ENCODE peak calls at places on chromosomes 12 and 14, in six cellular contexts. A is A549, I is GM23338, R is AG10803, U is astrocyte of the spinal cord, Z is mammary epithelial cell. M is an unnamed sample.

GRCh38 chr12:71046215-71046614 is 111.6 kb downstream of the TSPAN8 start:
- DNase-seq in U (peak), R (peak), I (no peak), A (no peak), Z (peak), M (no peak)

GRCh38 chr12:64608901-64609542 is 1.3 kb upstream of the RASSF3 start:
- DNase-seq in U (peak), A (peak), I (peak), R (peak), Z (peak), M (peak)

GRCh38 chr14:72810201-72810600 is 83.7 kb downstream of the DPF3 start:
- DNase-seq in A (no peak), U (no peak), Z (no peak), I (no peak), R (no peak), M (no peak)

GRCh38 chr12:5379737-5380496 is 52.0 kb upstream of the NTF3 start:
- DNase-seq in U (peak), A (no peak), R (no peak), I (no peak), Z (peak), M (no peak)

GRCh38 chr14:96119947-96120346 is 80.8 kb downstream of the C14orf132 start:
- DNase-seq in A (no peak), R (no peak), Z (no peak), I (no peak), U (no peak), M (no peak)

GRCh38 chr14:101727611-101728010 is 33.9 kb upstream of the PPP2R5C start:
- DNase-seq in Z (no peak), U (no peak), I (no peak), A (no peak), R (no peak), M (no peak)

GRCh38 chr12:88371416-88372183 is 208.7 kb downstream of the KITLG start:
- DNase-seq in A (no peak), I (no peak), R (peak), U (peak), Z (peak), M (no peak)

GRCh38 chr12:69258655-69259054 is 19.3 kb downstream of the CPSF6 start:
- DNase-seq in I (no peak), Z (no peak), U (no peak), R (no peak), A (no peak), M (peak)

GRCh38 chr14:85702937-85703336 is 173.0 kb downstream of the FLRT2 start:
- DNase-seq in I (no peak), R (peak), Z (no peak), U (peak), A (no peak), M (no peak)

GRCh38 chr12:28611115-28611435 is 420.8 kb downstream of the CCDC91 start:
- DNase-seq in A (no peak), I (no peak), R (peak), Z (peak), U (peak), M (no peak)

GRCh38 chr14:99674064-99674650 is 9.9 kb upstream of the CYP46A1 start:
- DNase-seq in Z (no peak), R (no peak), A (no peak), I (no peak), U (no peak), M (no peak)

GRCh38 chr14:89477391-89477790 is 60.4 kb upstream of the FOXN3 start:
- DNase-seq in A (no peak), I (no peak), Z (no peak), U (no peak), R (no peak), M (no peak)

GRCh38 chr12:106345739-106346138 is 11.8 kb upstream of the POLR3B start:
- DNase-seq in I (peak), Z (peak), A (peak), R (peak), U (peak), M (no peak)

GRCh38 chr12:49962861-49963765 is 1.4 kb downstream of the AQP5 start:
- DNase-seq in U (no peak), A (peak), I (no peak), Z (peak), R (peak), M (peak)

GRCh38 chr14:86683525-86683924 is 1153.6 kb downstream of the FLRT2 start:
- DNase-seq in Z (no peak), R (no peak), U (no peak), A (no peak), I (no peak), M (no peak)

GRCh38 chr14:71411766-71412165 is 504.5 kb downstream of the PCNX1 start:
- DNase-seq in A (no peak), Z (no peak), R (peak), I (no peak), U (no peak), M (no peak)

GRCh38 chr14:56650977-56651376 is 71.4 kb downstream of the TMEM260 start:
- DNase-seq in R (no peak), I (no peak), A (no peak), U (no peak), Z (no peak), M (no peak)

GRCh38 chr14:84225243-84225642 is 1304.7 kb upstream of the FLRT2 start:
- DNase-seq in I (no peak), A (no peak), U (no peak), R (no peak), Z (no peak), M (no peak)

GRCh38 chr14:59406454-59407245 is 58.5 kb downstream of the GPR135 start:
- DNase-seq in Z (peak), I (no peak), R (peak), A (no peak), U (peak), M (no peak)

GRCh38 chr14:55071870-55072640 is 20.6 kb downstream of the MAPK1IP1L start:
- DNase-seq in R (peak), U (peak), I (no peak), Z (peak), A (no peak), M (no peak)

GRCh38 chr12:103518899-103519298 is 23.1 kb upstream of the C12orf42 start:
- DNase-seq in U (no peak), I (no peak), Z (no peak), R (no peak), A (no peak), M (no peak)

GRCh38 chr12:83153156-83153555 is 466.4 kb downstream of the TMTC2 start:
- DNase-seq in I (no peak), U (no peak), A (no peak), R (no peak), Z (no peak), M (no peak)

GRCh38 chr14:71688576-71688975 is 243.7 kb upstream of the RGS6 start:
- DNase-seq in I (no peak), U (no peak), Z (no peak), R (peak), A (no peak), M (no peak)

GRCh38 chr12:95390192-95390591 is 83.8 kb upstream of the METAP2 start:
- DNase-seq in R (no peak), Z (no peak), U (no peak), I (no peak), A (no peak), M (no peak)

GRCh38 chr12:18323159-18323558 is 61.8 kb downstream of the PIK3C2G start:
- DNase-seq in I (no peak), Z (peak), A (no peak), U (peak), R (peak), M (no peak)

GRCh38 chr12:20142956-20143355 is 225.4 kb upstream of the PDE3A start:
- DNase-seq in U (no peak), R (no peak), A (no peak), I (peak), Z (no peak), M (no peak)

GRCh38 chr12:3158851-3159465 is 81.8 kb downstream of the TSPAN9 start:
- DNase-seq in R (peak), I (no peak), U (peak), A (no peak), Z (no peak), M (no peak)

GRCh38 chr12:80195143-80195726 is 95.9 kb downstream of the OTOGL start:
- DNase-seq in A (peak), I (peak), Z (peak), R (peak), U (peak), M (no peak)

GRCh38 chr12:49092086-49092815 is 2.4 kb downstream of the DHH start:
- DNase-seq in U (peak), Z (peak), A (peak), I (peak), R (no peak), M (no peak)

GRCh38 chr12:100859063-100859627 is 64.6 kb downstream of the ANO4 start:
- DNase-seq in Z (no peak), I (no peak), U (no peak), A (no peak), R (no peak), M (no peak)

GRCh38 chr14:75315143-75315542 is 36.5 kb downstream of the FOS start:
- DNase-seq in Z (peak), I (no peak), A (no peak), R (peak), U (peak), M (peak)

GRCh38 chr12:3237154-3237520 is 160.0 kb downstream of the TSPAN9 start:
- DNase-seq in R (no peak), I (no peak), Z (no peak), A (no peak), U (no peak), M (no peak)

GRCh38 chr12:103928736-103929050 is 1.5 kb upstream of the HSP90B1 start:
- DNase-seq in A (no peak), U (no peak), I (peak), R (no peak), Z (no peak), M (peak)

GRCh38 chr14:23547924-23548323 is 3.6 kb downstream of the ZFHX2 start:
- DNase-seq in A (no peak), U (no peak), Z (no peak), R (no peak), I (no peak), M (no peak)

GRCh38 chr14:56774503-56774902 is 35.8 kb downstream of the OTX2 start:
- DNase-seq in R (no peak), Z (no peak), U (no peak), A (no peak), I (no peak), M (no peak)

GRCh38 chr12:78793982-78794381 is 70.6 kb upstream of the SYT1 start:
- DNase-seq in Z (no peak), U (no peak), A (no peak), R (no peak), I (peak), M (peak)

GRCh38 chr12:124466200-124467128 is 100.9 kb downstream of the NCOR2 start:
- DNase-seq in Z (no peak), U (peak), A (no peak), R (no peak), I (no peak), M (peak)

GRCh38 chr12:124464062-124464461 is 103.3 kb downstream of the NCOR2 start:
- DNase-seq in A (no peak), Z (no peak), I (no peak), U (no peak), R (no peak), M (no peak)

GRCh38 chr12:124463341-124463861 is 104.0 kb downstream of the NCOR2 start:
- DNase-seq in R (no peak), I (no peak), A (no peak), Z (no peak), U (no peak), M (no peak)

GRCh38 chr12:124464830-124465229 is 102.6 kb downstream of the NCOR2 start:
- DNase-seq in U (no peak), R (no peak), A (no peak), Z (no peak), I (no peak), M (no peak)

GRCh38 chr12:124465473-124465872 is 101.9 kb downstream of the NCOR2 start:
- DNase-seq in U (no peak), Z (no peak), I (no peak), A (no peak), R (no peak), M (no peak)
- H3K4me3 ChIP-seq in U (no peak), Z (no peak), I (no peak), A (no peak), R (no peak), M (peak)

GRCh38 chr12:45547822-45548221 is 181.7 kb upstream of the ARID2 start:
- DNase-seq in R (peak), U (peak), Z (no peak), I (no peak), A (no peak), M (no peak)
- TF ChIP-seq CTCF in R (peak), U (peak), Z (no peak), I (peak), A (no peak), M (no peak)

DNA sequence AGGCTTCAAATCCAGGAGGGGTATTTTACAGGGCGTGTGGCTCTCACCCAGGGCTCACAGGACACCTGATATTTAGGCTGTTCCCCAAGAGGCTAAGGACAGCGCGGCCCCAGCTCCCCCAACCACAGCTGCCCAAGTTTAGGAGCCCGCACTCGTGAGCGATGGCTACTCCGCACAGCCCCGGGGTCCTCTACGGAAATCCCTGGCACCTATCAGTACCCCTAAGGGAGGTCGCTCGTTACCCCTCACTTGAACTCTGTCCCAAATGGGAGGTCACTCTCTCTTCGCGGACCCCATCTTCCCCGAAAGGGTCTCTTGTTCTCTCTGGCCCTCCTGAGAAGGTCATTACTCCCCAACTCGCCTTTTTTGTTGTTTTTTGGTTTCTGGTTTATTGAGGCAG is 708 bp upstream of the P2RX4 start:
- DNase-seq in U (no peak), Z (no peak), R (no peak), A (no peak), I (no peak), M (no peak)
- H3K4me3 ChIP-seq in U (no peak), Z (no peak), R (peak), A (peak), I (peak), M (peak)

GRCh38 chr14:36655963-36656768 is 5.5 kb upstream of the PAX9 start:
- DNase-seq in Z (no peak), R (no peak), I (peak), A (peak), U (no peak), M (no peak)
- TF ChIP-seq CTCF in Z (peak), R (peak), I (peak), A (peak), U (peak), M (peak)

M was measured in upper lobe of left lung.